ENCODE peak calls at places on chromosomes 5 and 9, in four cellular contexts. P is AG09309, W is anterior cingulate cortex, A is progenitor cell of endocrine pancreas. K is an unnamed sample.

GRCh38 chr9:2691212-2691611 is 26.1 kb upstream of the KCNV2 start:
- DNase-seq in A (no peak), W (no peak), P (no peak), K (no peak)

GRCh38 chr5:26872337-26872736 is 166.0 kb downstream of the CDH9 start:
- DNase-seq in P (no peak), A (no peak), W (no peak), K (no peak)

GRCh38 chr5:33841829-33842228 is 50.0 kb downstream of the ADAMTS12 start:
- DNase-seq in P (no peak), W (no peak), A (no peak), K (no peak)

GRCh38 chr5:115842089-115842881 is 550 bp downstream of the AP3S1 start:
- DNase-seq in P (no peak), W (peak; percentile 58), A (peak; percentile 70), K (no peak)

GRCh38 chr5:68315679-68316271 is 100.2 kb downstream of the PIK3R1 start:
- DNase-seq in A (no peak), W (no peak), P (no peak), K (no peak)

GRCh38 chr9:120892748-120893584 is 16.0 kb upstream of the PHF19 start:
- DNase-seq in A (no peak), P (peak; percentile 49), W (no peak), K (no peak)

GRCh38 chr5:13946111-13946510 is 1.6 kb upstream of the DNAH5 start:
- DNase-seq in W (no peak), A (no peak), P (peak; percentile 13), K (no peak)

GRCh38 chr9:38227061-38227540 is 158.1 kb upstream of the SHB start:
- DNase-seq in W (no peak), A (no peak), P (peak; percentile 46), K (peak; percentile 59)

GRCh38 chr5:55821731-55822512 is 29.2 kb upstream of the IL31RA start:
- DNase-seq in P (no peak), A (peak; percentile 11), W (no peak), K (no peak)

GRCh38 chr9:72203205-72203803 is 54.1 kb downstream of the GDA start:
- DNase-seq in W (no peak), P (peak; percentile 3), A (no peak), K (no peak)

GRCh38 chr5:36522746-36523065 is 83.7 kb upstream of the SLC1A3 start:
- DNase-seq in P (no peak), A (no peak), W (no peak), K (no peak)

GRCh38 chr5:113219695-113220094 is 215.1 kb downstream of the TSSK1B start:
- DNase-seq in W (no peak), P (no peak), A (no peak), K (no peak)

GRCh38 chr5:154197801-154198461 is 7.4 kb downstream of the GALNT10 start:
- DNase-seq in W (no peak), A (no peak), P (no peak), K (no peak)

GRCh38 chr5:139982157-139982974 is 60.7 kb downstream of the NRG2 start:
- DNase-seq in P (no peak), W (no peak), A (no peak), K (no peak)

GRCh38 chr9:38016375-38017120 is 52.5 kb downstream of the SHB start:
- DNase-seq in A (no peak), W (no peak), P (no peak), K (no peak)

GRCh38 chr9:33225319-33226152 is 14.4 kb upstream of the SPINK4 start:
- DNase-seq in A (peak; percentile 42), W (peak; percentile 7), P (peak; percentile 55), K (peak; percentile 46)

GRCh38 chr5:180130291-180130869 is 58.8 kb upstream of the RNF130 start:
- DNase-seq in P (no peak), A (no peak), W (no peak), K (no peak)

GRCh38 chr5:95084757-95085156 is 200.1 kb downstream of the MCTP1 start:
- DNase-seq in A (no peak), P (no peak), W (no peak), K (no peak)

GRCh38 chr5:2141254-2142000 is 258.7 kb upstream of the IRX4 start:
- DNase-seq in W (no peak), P (no peak), A (no peak), K (no peak)

GRCh38 chr5:96649251-96649937 is 12.8 kb upstream of the CAST start:
- DNase-seq in A (no peak), W (no peak), P (no peak), K (no peak)

GRCh38 chr9:75957095-75957494 is 66.6 kb downstream of the PCSK5 start:
- DNase-seq in P (no peak), A (no peak), W (no peak), K (no peak)

GRCh38 chr9:93620041-93620506 is 43.7 kb downstream of the PHF2 start:
- DNase-seq in W (no peak), P (no peak), A (no peak), K (no peak)

GRCh38 chr9:76414656-76415055 is 20.4 kb upstream of the RFK start:
- DNase-seq in W (no peak), P (no peak), A (no peak), K (no peak)

GRCh38 chr9:7963026-7963425 is 163.4 kb upstream of the DMAC1 start:
- DNase-seq in A (no peak), W (no peak), P (no peak), K (no peak)

GRCh38 chr9:122360891-122361290 is 9.9 kb upstream of the PTGS1 start:
- DNase-seq in W (no peak), A (no peak), P (no peak), K (no peak)

GRCh38 chr5:35242695-35243258 is 12.5 kb upstream of the PRLR start:
- DNase-seq in A (no peak), P (no peak), W (no peak), K (no peak)

GRCh38 chr5:96327728-96328127 is 105.3 kb downstream of the PCSK1 start:
- DNase-seq in W (no peak), P (no peak), A (no peak), K (no peak)

GRCh38 chr5:104062495-104063377 is 500.1 kb upstream of the NUDT12 start:
- DNase-seq in W (no peak), P (no peak), A (no peak), K (no peak)

GRCh38 chr9:135104761-135105160 is 17.3 kb downstream of the OLFM1 start:
- DNase-seq in W (no peak), P (no peak), A (no peak), K (no peak)

GRCh38 chr5:39158127-39158593 is 61.2 kb downstream of the FYB1 start:
- DNase-seq in A (no peak), P (no peak), W (no peak), K (no peak)

GRCh38 chr5:62395210-62395950 is 8.3 kb downstream of the DIMT1 start:
- DNase-seq in P (no peak), W (no peak), A (no peak), K (no peak)

GRCh38 chr5:124060413-124061095 is 548.6 kb downstream of the CSNK1G3 start:
- DNase-seq in W (no peak), A (no peak), P (no peak), K (no peak)

GRCh38 chr9:15501179-15501578 is 9.6 kb downstream of the PSIP1 start:
- DNase-seq in P (no peak), A (no peak), W (no peak), K (no peak)

GRCh38 chr5:443239-444151 is 519 bp downstream of the EXOC3 start:
- DNase-seq in P (no peak), W (no peak), A (no peak), K (no peak)

GRCh38 chr5:52665544-52665943 is 122.2 kb upstream of the ITGA1 start:
- DNase-seq in W (no peak), A (no peak), P (no peak), K (no peak)

GRCh38 chr5:60685700-60686099 is 14.3 kb downstream of the DEPDC1B start:
- DNase-seq in W (no peak), A (no peak), P (no peak), K (no peak)

GRCh38 chr5:176730815-176731475 is 79.4 kb upstream of the UNC5A start:
- DNase-seq in W (no peak), A (no peak), P (no peak), K (no peak)

GRCh38 chr9:137323531-137324331 is 21.7 kb upstream of the NRARP start:
- DNase-seq in W (no peak), A (no peak), P (no peak), K (no peak)

GRCh38 chr5:15501057-15501791 is 1.2 kb downstream of the FBXL7 start:
- DNase-seq in P (peak; percentile 47), W (peak; percentile 21), A (peak; percentile 26), K (no peak)